ENCODE peak calls at places on chromosomes 6 and 20, in five cellular contexts. A is PC-9, K is AG04450, Q is MM.1S, F is psoas muscle. Y is an unnamed sample.

GRCh38 chr6:148565321-148565926 is 181.4 kb upstream of the UST start:
- DNase-seq in A (no peak), K (no peak), Q (no peak), F (no peak), Y (no peak)

GRCh38 chr6:45966340-45966739 is 49.3 kb downstream of the CLIC5 start:
- DNase-seq in F (no peak), Q (no peak), K (no peak), A (no peak), Y (no peak)

GRCh38 chr6:170505306-170505705 is 47.8 kb downstream of the PSMB1 start:
- DNase-seq in F (peak; percentile 49), Q (no peak), A (no peak), K (no peak), Y (no peak)

GRCh38 chr6:1611572-1612385 is 2.1 kb downstream of the FOXC1 start:
- DNase-seq in K (no peak), A (peak; percentile 25), F (no peak), Q (no peak), Y (no peak)

GRCh38 chr6:168385380-168385779 is 55.6 kb upstream of the SMOC2 start:
- DNase-seq in Q (no peak), F (no peak), K (no peak), A (no peak), Y (no peak)

GRCh38 chr6:13268914-13269532 is 59.3 kb downstream of the TBC1D7 start:
- DNase-seq in A (peak; percentile 54), K (peak; percentile 10), Q (no peak), F (no peak), Y (no peak)

GRCh38 chr20:51738877-51739447 is 29.2 kb downstream of the ATP9A start:
- DNase-seq in F (no peak), A (peak; percentile 70), K (no peak), Q (no peak), Y (no peak)

GRCh38 chr20:51800769-51801219 is 1.5 kb downstream of the SALL4 start:
- DNase-seq in Q (no peak), A (peak; percentile 20), F (no peak), K (no peak), Y (no peak)

GRCh38 chr6:70380771-70381435 is 32.4 kb upstream of the FAM135A start:
- DNase-seq in A (no peak), K (no peak), Q (no peak), F (no peak), Y (no peak)

GRCh38 chr20:11204926-11205768 is 531.3 kb upstream of the JAG1 start:
- DNase-seq in Q (peak; percentile 67), K (no peak), A (peak; percentile 54), F (peak; percentile 30), Y (peak; percentile 73)

GRCh38 chr6:155100087-155100486 is 105.0 kb downstream of the TIAM2 start:
- DNase-seq in Q (no peak), A (no peak), F (peak; percentile 72), K (no peak), Y (no peak)

GRCh38 chr6:111725446-111726112 is 119.9 kb upstream of the TRAF3IP2 start:
- DNase-seq in F (peak; percentile 33), K (no peak), A (no peak), Q (no peak), Y (no peak)

GRCh38 chr20:9051508-9051907 is 17.4 kb upstream of the PLCB4 start:
- DNase-seq in Q (no peak), K (peak; percentile 94), F (no peak), A (peak; percentile 58), Y (no peak)

GRCh38 chr6:45808041-45808440 is 207.6 kb downstream of the CLIC5 start:
- DNase-seq in F (no peak), A (no peak), Q (no peak), K (no peak), Y (no peak)

GRCh38 chr6:141548969-141549368 is 583.8 kb upstream of the GJE1 start:
- DNase-seq in K (no peak), A (no peak), F (no peak), Q (no peak), Y (no peak)

GRCh38 chr20:62181808-62182207 is 1.0 kb upstream of the MTG2 start:
- DNase-seq in F (no peak), Q (no peak), K (no peak), A (no peak), Y (no peak)
- H3K4me3 ChIP-seq in F (peak overlapping the region; percentile 95), Q (peak overlapping the region; percentile 77), K (peak overlapping the region; percentile 66), A (peak overlapping the region; percentile 81), Y (peak overlapping the region; percentile 97)

DNA sequence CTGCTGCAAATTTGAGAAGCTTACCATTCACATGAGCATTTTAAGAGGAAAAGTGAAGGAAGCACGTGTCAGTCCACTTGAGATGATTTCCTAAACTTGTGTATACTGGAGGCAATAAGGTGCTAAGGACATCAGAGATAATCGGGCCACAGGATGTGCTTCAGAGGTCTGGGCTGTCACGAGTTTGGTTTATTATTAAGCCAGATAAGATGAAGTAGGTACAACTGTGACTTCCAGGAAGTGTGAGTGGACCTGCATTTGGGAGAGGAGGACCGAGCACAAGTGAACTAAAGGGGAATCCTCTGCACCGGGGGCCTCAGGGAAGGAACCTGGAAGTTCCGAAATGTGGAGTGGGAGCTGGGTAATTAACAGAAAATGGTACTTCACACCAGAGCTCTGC is 1.4 kb downstream of the SAMD5 start:
- DNase-seq in Q (no peak), F (no peak), A (no peak), K (no peak), Y (no peak)
- H3K4me3 ChIP-seq in Q (no peak overlapping the region), F (peak overlapping the region; percentile 74), A (no peak overlapping the region), K (peak overlapping the region; percentile 72), Y (no peak overlapping the region)

GRCh38 chr20:45883100-45883469 is 2.1 kb downstream of the ZSWIM1 start:
- DNase-seq in K (no peak), A (no peak), F (no peak), Q (no peak), Y (no peak)
- H3K4me3 ChIP-seq in K (no peak overlapping the region), A (no peak overlapping the region), F (no peak overlapping the region), Q (no peak overlapping the region), Y (no peak overlapping the region)

DNA sequence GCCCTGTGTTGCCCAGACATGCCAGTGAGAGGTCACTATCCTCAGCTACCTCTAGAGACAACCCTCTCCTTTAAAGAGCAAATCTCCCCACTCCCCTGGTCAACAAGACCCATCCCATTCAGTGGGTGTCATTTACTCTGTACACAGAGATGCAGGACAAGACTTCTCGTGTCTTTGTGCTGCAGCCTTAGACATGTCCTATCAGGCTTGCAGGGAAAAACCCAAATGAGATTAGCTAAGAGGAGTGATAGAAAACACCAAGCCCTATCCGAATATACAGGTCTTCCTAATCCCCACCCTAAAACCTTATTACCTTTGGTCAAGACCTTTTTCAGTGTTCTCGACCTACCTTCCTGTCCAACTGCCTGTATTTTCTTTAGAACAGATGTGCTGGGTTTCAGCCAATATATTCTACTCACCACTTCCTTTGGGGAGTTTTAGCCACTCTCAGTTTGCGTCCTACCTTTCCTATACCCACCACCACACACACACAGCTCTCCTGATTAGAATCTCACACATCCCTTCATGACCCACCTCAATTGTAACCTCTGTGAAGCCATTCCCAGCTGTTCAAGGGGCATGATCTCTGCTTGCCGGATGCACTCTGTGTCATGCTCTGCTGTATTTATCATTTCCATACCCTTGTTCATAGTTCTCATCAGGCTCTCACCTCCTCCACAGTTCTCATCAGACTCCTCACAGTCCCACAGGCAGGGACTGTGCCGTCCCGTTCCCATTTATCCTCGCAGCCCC is 39.7 kb downstream of the TRAM2 start:
- DNase-seq in F (no peak), K (no peak), A (no peak), Q (peak; percentile 85), Y (peak; percentile 92)
- H3K4me3 ChIP-seq in F (no peak overlapping the region), K (no peak overlapping the region), A (no peak overlapping the region), Q (peak overlapping the region; percentile 26), Y (no peak overlapping the region)

GRCh38 chr6:117425431-117426153 is at the start of gene ROS1:
- DNase-seq in A (no peak), Q (no peak), F (no peak), K (no peak), Y (no peak)
- H3K4me3 ChIP-seq in A (no peak within 1 kb of the TSS), Q (no peak within 1 kb of the TSS), F (no peak within 1 kb of the TSS), K (no peak within 1 kb of the TSS), Y (no peak within 1 kb of the TSS)